ENCODE peak calls at places on chromosomes 5 and 9, in five cellular contexts. I is anterior cingulate cortex, O is NCI-H774, P is hepatic stellate cell, X is ascending aorta. Z is an unnamed sample.
A peak's percentile ranks its signal among the peaks of the same experiment; 100 is the strongest.

GRCh38 chr5:176447538-176447981 is 625 bp upstream of the FAF2 start:
- DNase-seq in I (peak; percentile 72), X (no peak), O (no peak), P (peak; percentile 40), Z (no peak)

GRCh38 chr5:122392844-122393243 is 80.8 kb downstream of the SNCAIP start:
- DNase-seq in O (no peak), P (no peak), I (no peak), X (no peak), Z (no peak)

GRCh38 chr9:129280236-129281231 is 102.5 kb upstream of the IER5L start:
- DNase-seq in I (no peak), O (no peak), P (no peak), X (peak; percentile 60), Z (no peak)

GRCh38 chr9:125189011-125189360 is 617 bp downstream of the PPP6C start:
- DNase-seq in P (peak; percentile 22), X (peak; percentile 65), I (no peak), O (no peak), Z (no peak)

GRCh38 chr5:35855221-35855620 is 1.5 kb upstream of the IL7R start:
- DNase-seq in X (no peak), I (no peak), O (no peak), P (no peak), Z (no peak)

GRCh38 chr9:31124389-31124788 is 1260.1 kb upstream of the ACO1 start:
- DNase-seq in P (no peak), I (no peak), O (no peak), X (no peak), Z (no peak)

GRCh38 chr5:174300118-174300940 is 254.8 kb downstream of the NSG2 start:
- DNase-seq in P (no peak), X (no peak), O (no peak), I (no peak), Z (no peak)

GRCh38 chr5:75558972-75559632 is 47.4 kb downstream of the POLK start:
- DNase-seq in O (no peak), P (no peak), X (no peak), I (no peak), Z (no peak)

GRCh38 chr9:72355153-72355552 is 9.9 kb downstream of the ZFAND5 start:
- DNase-seq in X (no peak), O (no peak), I (no peak), P (no peak), Z (no peak)

GRCh38 chr9:86410281-86410680 is 56.1 kb upstream of the TUT7 start:
- DNase-seq in P (no peak), X (no peak), O (no peak), I (no peak), Z (no peak)

GRCh38 chr5:141017943-141018342 is 33.2 kb upstream of the PCDHB1 start:
- DNase-seq in O (no peak), P (no peak), X (no peak), I (no peak), Z (no peak)

GRCh38 chr9:87662808-87663528 is 63.0 kb upstream of the CTSL start:
- DNase-seq in I (peak; percentile 34), X (peak; percentile 77), P (peak; percentile 58), O (peak; percentile 50), Z (no peak)

GRCh38 chr5:1312993-1313833 is 18.3 kb upstream of the TERT start:
- DNase-seq in X (peak; percentile 53), O (no peak), I (no peak), P (no peak), Z (no peak)

GRCh38 chr9:120854596-120855327 is 12.0 kb upstream of the PSMD5 start:
- DNase-seq in P (no peak), X (no peak), I (no peak), O (no peak), Z (no peak)

GRCh38 chr5:137666901-137667300 is 69.0 kb downstream of the KLHL3 start:
- DNase-seq in I (no peak), P (no peak), X (no peak), O (no peak), Z (no peak)

GRCh38 chr9:94802795-94803194 is 76.3 kb downstream of the AOPEP start:
- DNase-seq in I (no peak), X (no peak), O (no peak), P (no peak), Z (no peak)

GRCh38 chr5:80964919-80965318 is 4.8 kb downstream of the RASGRF2 start:
- DNase-seq in I (no peak), O (no peak), X (no peak), P (no peak), Z (no peak)

GRCh38 chr5:33592245-33592644 is 151.5 kb downstream of the TARS1 start:
- DNase-seq in O (no peak), I (no peak), P (no peak), X (no peak), Z (no peak)

GRCh38 chr9:79644048-79644447 is 72.3 kb downstream of the TLE4 start:
- DNase-seq in O (no peak), P (no peak), X (no peak), I (no peak), Z (no peak)

GRCh38 chr5:150515446-150515845 is 7.5 kb downstream of the NDST1 start:
- DNase-seq in X (peak; percentile 84), P (peak; percentile 84), I (no peak), O (no peak), Z (no peak)

GRCh38 chr9:97985058-97985861 is 2.1 kb downstream of the ANP32B start:
- DNase-seq in X (no peak), I (no peak), O (no peak), P (no peak), Z (no peak)

GRCh38 chr5:66769839-66770617 is 173.8 kb downstream of the MAST4 start:
- DNase-seq in P (no peak), X (no peak), O (no peak), I (no peak), Z (no peak)

GRCh38 chr5:168366124-168366523 is 74.7 kb downstream of the WWC1 start:
- DNase-seq in O (no peak), X (no peak), I (no peak), P (peak; percentile 52), Z (peak; percentile 75)

GRCh38 chr5:79333852-79334557 is 98.1 kb downstream of the JMY start:
- DNase-seq in I (no peak), X (no peak), O (no peak), P (no peak), Z (no peak)

GRCh38 chr5:1011226-1011631 is 2.6 kb downstream of the NKD2 start:
- DNase-seq in I (no peak), P (no peak), X (peak; percentile 28), O (peak; percentile 81), Z (no peak)

GRCh38 chr5:140548300-140548688 is 832 bp downstream of the EIF4EBP3 start:
- DNase-seq in O (no peak), X (no peak), P (no peak), I (no peak), Z (no peak)

GRCh38 chr5:179312557-179313235 is 32.6 kb downstream of the ADAMTS2 start:
- DNase-seq in O (no peak), I (no peak), X (no peak), P (no peak), Z (no peak)

GRCh38 chr9:18250051-18250450 is 223.9 kb upstream of the ADAMTSL1 start:
- DNase-seq in P (no peak), O (no peak), X (no peak), I (no peak), Z (no peak)

GRCh38 chr5:54270326-54270725 is 40.0 kb downstream of the ARL15 start:
- DNase-seq in O (no peak), X (no peak), P (no peak), I (no peak), Z (no peak)

GRCh38 chr9:138103824-138104206 is 226.2 kb downstream of the CACNA1B start:
- DNase-seq in P (no peak), X (no peak), O (no peak), I (no peak), Z (no peak)

GRCh38 chr5:35626108-35626507 is 8.4 kb downstream of the SPEF2 start:
- DNase-seq in O (no peak), X (no peak), I (no peak), P (peak; percentile 7), Z (peak; percentile 17)

GRCh38 chr5:154038241-154038603 is 488 bp downstream of the FAM114A2 start:
- DNase-seq in I (peak; percentile 4), X (no peak), P (no peak), O (peak; percentile 4), Z (no peak)

GRCh38 chr9:131575121-131575640 is 29.9 kb downstream of the PRRT1B start:
- DNase-seq in O (no peak), X (no peak), I (no peak), P (no peak), Z (no peak)

GRCh38 chr5:36173426-36173825 is 21.5 kb downstream of the SKP2 start:
- DNase-seq in I (no peak), P (no peak), X (no peak), O (no peak), Z (no peak)

GRCh38 chr9:35844628-35845301 is 15.7 kb downstream of the TMEM8B start:
- DNase-seq in X (peak; percentile 72), I (no peak), O (no peak), P (peak; percentile 86), Z (no peak)

GRCh38 chr5:76667495-76667894 is 44.3 kb upstream of the F2RL2 start:
- DNase-seq in X (no peak), I (no peak), O (no peak), P (no peak), Z (no peak)

GRCh38 chr9:138112090-138112748 is 234.6 kb downstream of the CACNA1B start:
- DNase-seq in P (no peak), I (no peak), X (peak; percentile 35), O (no peak), Z (no peak)

GRCh38 chr9:90726215-90726614 is 75.4 kb upstream of the SYK start:
- DNase-seq in P (no peak), X (no peak), I (no peak), O (no peak), Z (no peak)

GRCh38 chr9:133252301-133252776 is 22.7 kb downstream of the ABO start:
- DNase-seq in I (no peak), P (no peak), X (peak; percentile 60), O (no peak), Z (no peak)